ENCODE peak calls at places on chromosomes 5 and 9, in seven cellular contexts. W is IMR-90, E is left lung, K is fibroblast of lung, L is astrocyte, X is cardiac muscle cell, N is PC-9. V is an unnamed sample.
A peak's percentile ranks its signal among the peaks of the same experiment; 100 is the strongest.

GRCh38 chr5:158755971-158756370 is 343.7 kb downstream of the EBF1 start:
- DNase-seq in L (peak; percentile 75), X (no peak), K (peak; percentile 73), E (no peak), N (no peak), W (no peak), V (no peak)

GRCh38 chr5:7010578-7010977 is 297.3 kb downstream of the TENT4A start:
- DNase-seq in N (peak; percentile 31), E (no peak), K (no peak), W (no peak), L (no peak), X (no peak), V (no peak)

GRCh38 chr9:131817627-131818026 is 77.8 kb upstream of the RAPGEF1 start:
- DNase-seq in X (no peak), W (no peak), L (no peak), N (no peak), K (no peak), E (no peak), V (no peak)

GRCh38 chr5:44952376-44952775 is 143.6 kb downstream of the MRPS30 start:
- DNase-seq in X (peak; percentile 7), E (no peak), K (peak; percentile 20), L (peak; percentile 11), N (peak; percentile 43), W (peak; percentile 15), V (peak; percentile 31)

GRCh38 chr9:27534131-27534530 is 4.5 kb upstream of the MOB3B start:
- DNase-seq in L (no peak), E (no peak), K (no peak), N (no peak), X (no peak), W (no peak), V (no peak)

GRCh38 chr5:172453986-172454354 is 355 bp downstream of the SH3PXD2B start:
- DNase-seq in L (no peak), E (peak; percentile 86), K (peak; percentile 38), N (no peak), X (peak; percentile 62), W (no peak), V (no peak)

GRCh38 chr9:5625916-5626315 is 3.0 kb upstream of the RIC1 start:
- DNase-seq in E (no peak), L (no peak), K (no peak), W (no peak), X (no peak), N (no peak), V (no peak)

GRCh38 chr5:122844136-122844915 is 1.1 kb upstream of the SNX24 start:
- DNase-seq in N (peak; percentile 48), X (peak; percentile 12), W (no peak), L (no peak), K (no peak), E (no peak), V (no peak)

GRCh38 chr5:58060971-58061370 is 398.9 kb downstream of the PLK2 start:
- DNase-seq in X (peak; percentile 53), N (no peak), E (no peak), K (peak; percentile 71), W (peak; percentile 78), L (peak; percentile 73), V (no peak)

GRCh38 chr5:160360310-160360709 is 10.1 kb downstream of the C1QTNF2 start:
- DNase-seq in E (no peak), X (no peak), W (no peak), K (no peak), L (no peak), N (no peak), V (no peak)

GRCh38 chr5:72280655-72281069 is 39.4 kb downstream of the MRPS27 start:
- DNase-seq in E (no peak), W (peak; percentile 66), N (no peak), K (peak; percentile 58), L (peak; percentile 43), X (peak; percentile 66), V (no peak)

GRCh38 chr9:106326493-106326892 is 536.5 kb upstream of the ZNF462 start:
- DNase-seq in K (no peak), L (no peak), E (no peak), W (no peak), N (no peak), X (no peak), V (no peak)

GRCh38 chr9:106322741-106323140 is 540.2 kb upstream of the ZNF462 start:
- DNase-seq in N (no peak), E (no peak), W (no peak), L (no peak), X (no peak), K (no peak), V (no peak)

GRCh38 chr9:106324596-106325280 is 538.2 kb upstream of the ZNF462 start:
- DNase-seq in W (no peak), L (no peak), K (no peak), E (peak; percentile 15), N (no peak), X (no peak), V (no peak)

GRCh38 chr9:106324071-106324470 is 538.9 kb upstream of the ZNF462 start:
- DNase-seq in L (no peak), K (no peak), X (no peak), N (no peak), W (no peak), E (no peak), V (no peak)
- H3K4me1 ChIP-seq in L (no peaks in the 10 kb centered on the region), K (no peaks in the 10 kb centered on the region), X (peaks cover 24% of the 10 kb centered on the region), N (no peaks in the 10 kb centered on the region), W (no peaks in the 10 kb centered on the region), E (no peaks in the 10 kb centered on the region), V (no peaks in the 10 kb centered on the region)

DNA sequence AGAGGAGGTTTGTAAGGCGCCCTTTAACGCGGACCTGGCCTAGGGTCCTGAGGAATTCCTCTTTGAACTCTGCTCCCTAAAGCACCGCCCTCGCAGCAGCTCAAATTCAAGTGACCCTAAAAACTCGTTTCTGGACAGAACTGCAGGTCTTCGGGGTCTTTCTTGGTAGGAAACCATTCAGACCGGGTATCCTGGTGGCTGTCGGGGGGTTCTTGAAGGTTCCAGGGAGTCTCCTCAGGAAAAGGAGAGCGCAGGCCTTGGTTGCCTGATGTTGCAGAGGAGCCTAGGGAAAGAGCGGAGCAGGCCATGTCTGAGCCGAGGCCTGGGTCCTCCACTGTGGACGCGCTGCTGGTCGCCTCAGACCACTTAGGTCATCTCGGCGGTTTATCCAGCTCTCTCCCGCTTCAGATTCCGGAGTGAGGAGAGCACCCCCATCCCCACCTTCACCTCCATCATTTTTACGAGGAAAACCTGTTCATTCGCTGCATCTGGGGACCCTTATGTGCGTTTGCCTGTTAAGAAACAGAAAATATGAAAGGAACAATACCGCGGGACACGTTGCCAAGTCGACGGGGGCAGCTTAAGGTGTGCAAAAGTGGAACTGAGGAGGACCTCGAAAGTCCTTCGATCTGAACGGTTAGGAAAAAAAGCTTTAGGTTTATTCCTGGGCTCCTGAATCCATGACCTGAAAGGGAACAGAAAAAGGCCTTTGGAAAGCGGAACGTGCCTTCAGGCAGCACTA is 299.4 kb downstream of the PARP8 start:
- DNase-seq in L (no peak), E (no peak), W (no peak), X (no peak), K (no peak), N (no peak), V (no peak)
- H3K27me3 ChIP-seq in L (peaks cover 75% of the 10 kb centered on the region), E (peaks cover 95% of the 10 kb centered on the region), W (peaks cover 71% of the 10 kb centered on the region), X (peaks cover 76% of the 10 kb centered on the region), K (peaks cover 48% of the 10 kb centered on the region), N (peaks cover 3% of the 10 kb centered on the region), V (peaks cover 58% of the 10 kb centered on the region)

GRCh38 chr5:157492886-157493285 is 32.9 kb downstream of the NIPAL4 start:
- DNase-seq in X (no peak), E (no peak), N (no peak), W (no peak), L (no peak), K (no peak), V (no peak)
- H3K36me3 ChIP-seq in X (no peaks in the 10 kb centered on the region), E (peaks cover 69% of the 10 kb centered on the region), N (peaks cover 5% of the 10 kb centered on the region), W (peaks cover 49% of the 10 kb centered on the region), L (peaks cover 80% of the 10 kb centered on the region), K (peaks cover 15% of the 10 kb centered on the region), V (peaks cover 4% of the 10 kb centered on the region)

GRCh38 chr5:157591766-157592165 is 16.2 kb upstream of the ADAM19 start:
- DNase-seq in N (no peak), E (no peak), X (no peak), W (no peak), L (no peak), K (no peak), V (no peak)
- H3K4me1 ChIP-seq in N (no peaks in the 10 kb centered on the region), E (peaks cover 40% of the 10 kb centered on the region), X (no peaks in the 10 kb centered on the region), W (peaks cover 4% of the 10 kb centered on the region), L (peaks cover 8% of the 10 kb centered on the region), K (peaks cover 3% of the 10 kb centered on the region), V (no peaks in the 10 kb centered on the region)

GRCh38 chr9:37650873-37651768 is at the start of gene FRMPD1:
- DNase-seq in L (peak; percentile 10), K (peak; percentile 36), W (peak; percentile 14), N (no peak), X (peak; percentile 51), E (peak; percentile 92), V (no peak)
- H3K27me3 ChIP-seq in L (peaks cover 66% of the 10 kb centered on the region), K (peaks cover 48% of the 10 kb centered on the region), W (peaks cover 74% of the 10 kb centered on the region), N (peaks cover 78% of the 10 kb centered on the region), X (peaks cover 85% of the 10 kb centered on the region), E (peaks cover 96% of the 10 kb centered on the region), V (peaks cover 27% of the 10 kb centered on the region)

GRCh38 chr5:169706070-169706469 is 69.0 kb downstream of the DOCK2 start:
- DNase-seq in X (no peak), K (no peak), W (no peak), E (no peak), L (no peak), N (no peak), V (no peak)
- H3K36me3 ChIP-seq in X (no peaks in the 10 kb centered on the region), K (no peaks in the 10 kb centered on the region), W (no peaks in the 10 kb centered on the region), E (peaks cover 96% of the 10 kb centered on the region), L (no peaks in the 10 kb centered on the region), N (no peaks in the 10 kb centered on the region), V (no peaks in the 10 kb centered on the region)

GRCh38 chr5:108081707-108082106 is 300.2 kb downstream of the FBXL17 start:
- DNase-seq in L (no peak), N (no peak), E (no peak), K (no peak), X (no peak), W (no peak), V (no peak)
- H3K4me1 ChIP-seq in L (no peaks in the 10 kb centered on the region), N (no peaks in the 10 kb centered on the region), E (no peaks in the 10 kb centered on the region), K (no peaks in the 10 kb centered on the region), X (no peaks in the 10 kb centered on the region), W (no peaks in the 10 kb centered on the region), V (peaks cover 8% of the 10 kb centered on the region)

DNA sequence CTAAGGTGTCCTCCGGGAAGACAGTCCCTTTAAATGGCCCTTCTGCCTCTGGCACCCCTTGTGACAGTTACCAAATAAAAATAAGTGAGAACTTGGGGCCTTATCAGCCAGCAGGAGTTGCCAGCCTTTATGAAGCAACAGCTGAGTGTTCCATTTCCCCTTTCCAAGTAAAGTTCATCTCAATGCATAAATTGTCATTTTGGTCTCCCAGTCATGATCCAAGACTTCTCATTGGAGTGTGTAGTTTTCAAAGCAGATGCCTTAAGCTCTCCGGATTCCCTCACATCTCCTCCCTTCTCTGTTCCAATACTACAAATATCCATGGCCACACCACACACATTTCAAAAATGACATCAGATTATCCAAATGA is 4.0 kb downstream of the PTCH1 start:
- DNase-seq in K (no peak), W (no peak), X (no peak), E (no peak), L (no peak), N (no peak), V (no peak)
- H3K27me3 ChIP-seq in K (no peaks in the 10 kb centered on the region), W (peaks cover 5% of the 10 kb centered on the region), X (peaks cover 31% of the 10 kb centered on the region), E (peaks cover 99% of the 10 kb centered on the region), L (peaks cover 21% of the 10 kb centered on the region), N (no peaks in the 10 kb centered on the region), V (peaks cover 32% of the 10 kb centered on the region)

V was measured in iPS DF 6.9.